ENCODE peak calls at places on chromosomes 7 and 10, in nine cellular contexts. Q, P, M, Z, J, R, T, U and E are unnamed samples.

GRCh38 chr10:77428776-77429395 is 208.7 kb downstream of the KCNMA1 start:
- DNase-seq in T (peak), Q (peak), Z (peak), J (peak), P (no peak), R (peak), U (peak), M (no peak), E (peak)

GRCh38 chr10:129912161-129912917 is 51.7 kb downstream of the EBF3 start:
- DNase-seq in M (no peak), Z (no peak), P (no peak), T (no peak), R (peak), Q (no peak), U (no peak), J (no peak), E (no peak)

GRCh38 chr10:28359334-28359733 is 56.5 kb upstream of the MPP7 start:
- DNase-seq in J (no peak), R (no peak), T (no peak), Q (no peak), M (no peak), P (no peak), Z (no peak), U (no peak), E (no peak)

GRCh38 chr7:108135446-108136190 is 5.5 kb upstream of the LAMB4 start:
- DNase-seq in M (peak), U (peak), Q (no peak), T (no peak), R (no peak), P (no peak), J (no peak), Z (no peak), E (no peak)

GRCh38 chr7:55517191-55517633 is 55.1 kb downstream of the VOPP1 start:
- DNase-seq in M (no peak), Z (no peak), U (no peak), R (no peak), T (no peak), Q (no peak), J (no peak), P (no peak), E (no peak)

GRCh38 chr10:133590970-133591359 is 25.6 kb upstream of the SYCE1 start:
- DNase-seq in Q (no peak), R (no peak), U (no peak), T (no peak), M (no peak), P (no peak), Z (no peak), J (no peak), E (no peak)

GRCh38 chr10:50576245-50576815 is 47.4 kb downstream of the SGMS1 start:
- DNase-seq in Q (no peak), M (no peak), Z (no peak), J (no peak), R (peak), U (no peak), T (no peak), P (no peak), E (no peak)

GRCh38 chr10:79038841-79039201 is 29.9 kb upstream of the ZMIZ1 start:
- DNase-seq in J (no peak), U (peak), Q (no peak), P (no peak), T (no peak), Z (peak), M (no peak), R (peak), E (no peak)

GRCh38 chr7:159139202-159139601 is 5.5 kb downstream of the VIPR2 start:
- DNase-seq in M (no peak), R (no peak), Z (peak), P (no peak), Q (no peak), T (no peak), J (no peak), U (no peak), E (no peak)

GRCh38 chr10:72156223-72156622 is 59.6 kb upstream of the ANAPC16 start:
- DNase-seq in Z (no peak), T (no peak), R (no peak), Q (no peak), P (no peak), M (no peak), J (no peak), U (no peak), E (no peak)
- TF ChIP-seq CTCF in Z (no peak), T (no peak), R (no peak), Q (no peak), P (no peak), M (no peak), J (no peak), U (no peak), E (no peak)

GRCh38 chr7:130959743-130960207 is 225.8 kb upstream of the KLF14 start:
- DNase-seq in P (no peak), J (no peak), Z (no peak), Q (no peak), R (peak), U (no peak), T (no peak), M (peak), E (peak)
- TF ChIP-seq CTCF in P (no peak), J (peak), Z (no peak), Q (peak), R (peak), U (no peak), T (no peak), M (peak), E (peak)

GRCh38 chr10:47310090-47310505 is 10.1 kb downstream of the GDF10 start:
- DNase-seq in P (no peak), Z (no peak), Q (no peak), J (no peak), T (no peak), U (no peak), R (no peak), M (no peak), E (no peak)

GRCh38 chr10:47307381-47307780 is 7.4 kb downstream of the GDF10 start:
- DNase-seq in Z (no peak), M (no peak), T (no peak), J (no peak), Q (no peak), R (no peak), U (no peak), P (no peak), E (no peak)

GRCh38 chr10:47308775-47309174 is 8.8 kb downstream of the GDF10 start:
- DNase-seq in T (no peak), P (no peak), U (no peak), M (no peak), Z (no peak), J (no peak), Q (no peak), R (no peak), E (no peak)

GRCh38 chr10:47311193-47311899 is 10.9 kb upstream of the GDF2 start:
- DNase-seq in Q (no peak), M (no peak), U (no peak), Z (peak), J (no peak), R (peak), P (no peak), T (peak), E (no peak)

GRCh38 chr10:47309403-47310089 is 9.5 kb downstream of the GDF10 start:
- DNase-seq in R (no peak), Q (no peak), J (no peak), P (no peak), Z (no peak), U (no peak), M (no peak), T (no peak), E (no peak)
- TF ChIP-seq CTCF in R (peak), Q (peak), J (peak), P (no peak), Z (no peak), U (peak), M (peak), T (no peak), E (peak)

GRCh38 chr10:118542789-118543188 is 52.7 kb downstream of the PRLHR start:
- DNase-seq in Z (no peak), T (no peak), J (no peak), M (no peak), U (no peak), Q (no peak), P (no peak), R (no peak), E (no peak)

GRCh38 chr10:118545381-118545780 is 50.1 kb downstream of the PRLHR start:
- DNase-seq in Z (no peak), Q (no peak), U (no peak), P (no peak), M (no peak), J (no peak), R (no peak), T (no peak), E (no peak)

GRCh38 chr10:118544401-118544948 is 51.0 kb downstream of the PRLHR start:
- DNase-seq in Z (no peak), T (no peak), M (no peak), U (no peak), J (no peak), P (no peak), Q (no peak), R (no peak), E (no peak)

GRCh38 chr10:118542205-118542604 is 53.2 kb downstream of the PRLHR start:
- DNase-seq in T (no peak), Z (no peak), Q (no peak), R (no peak), P (no peak), M (no peak), U (no peak), J (no peak), E (no peak)

DNA sequence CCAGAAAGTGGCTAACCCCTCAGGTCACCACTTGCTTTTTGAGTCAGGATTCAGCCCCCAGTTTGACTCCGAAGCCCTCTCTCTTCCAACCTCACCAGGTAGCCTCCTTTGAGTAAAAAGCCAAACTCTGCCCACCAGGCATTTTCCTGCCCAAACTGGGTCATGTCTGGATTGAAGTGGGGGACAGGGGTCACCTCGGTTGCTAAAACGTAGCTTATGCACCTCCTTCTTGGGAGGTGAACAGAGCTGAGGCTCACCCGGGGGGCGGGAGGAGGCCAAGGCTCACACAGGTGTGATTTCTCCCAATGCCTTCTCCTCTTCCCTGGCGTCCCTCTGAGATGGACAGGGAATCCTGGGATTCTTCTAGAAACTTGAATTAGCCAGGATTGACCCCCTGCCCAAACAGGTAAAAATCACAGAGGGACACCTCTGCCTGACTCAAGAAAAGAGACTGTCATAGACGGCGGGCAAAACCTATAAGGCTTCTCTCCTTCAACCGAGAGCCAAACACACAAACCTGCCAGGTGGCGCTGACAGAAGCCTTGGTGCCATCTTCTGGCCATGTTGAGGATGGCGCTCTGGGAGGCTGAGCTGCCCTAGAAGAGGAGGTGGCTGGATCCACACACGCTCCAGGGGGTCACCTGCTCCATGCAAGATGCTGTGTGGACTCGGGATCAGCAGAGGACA is 51.6 kb downstream of the PRLHR start:
- DNase-seq in R (peak), Q (peak), U (peak), T (peak), P (no peak), Z (no peak), M (peak), J (no peak), E (no peak)
- TF ChIP-seq CTCF in R (peak), Q (peak), U (peak), T (peak), P (peak), Z (peak), M (peak), J (peak), E (peak)

GRCh38 chr7:45153238-45153637 is 4.4 kb upstream of the RAMP3 start:
- DNase-seq in Q (no peak), J (no peak), P (no peak), T (no peak), Z (peak), M (peak), U (no peak), R (no peak), E (no peak)
- TF ChIP-seq CTCF in Q (no peak), J (peak), P (no peak), T (no peak), Z (no peak), M (peak), U (no peak), R (no peak), E (no peak)

GRCh38 chr7:32381024-32381601 is 109.1 kb downstream of the LSM5 start:
- DNase-seq in R (no peak), P (no peak), T (no peak), U (no peak), Q (no peak), J (no peak), Z (no peak), M (no peak), E (no peak)
- TF ChIP-seq CTCF in R (no peak), P (no peak), T (no peak), U (no peak), Q (peak), J (no peak), Z (no peak), M (no peak), E (no peak)

GRCh38 chr7:66671034-66671433 is 42.4 kb downstream of the KCTD7 start:
- DNase-seq in R (no peak), M (no peak), Q (no peak), U (no peak), Z (no peak), J (no peak), T (no peak), P (no peak), E (no peak)

GRCh38 chr7:66667023-66667728 is 38.5 kb downstream of the KCTD7 start:
- DNase-seq in T (no peak), U (no peak), R (no peak), Q (no peak), P (no peak), M (no peak), Z (no peak), J (no peak), E (no peak)

GRCh38 chr7:66668112-66668511 is 39.4 kb downstream of the KCTD7 start:
- DNase-seq in P (no peak), U (no peak), J (no peak), Q (no peak), Z (no peak), T (no peak), R (no peak), M (no peak), E (no peak)

GRCh38 chr7:66668677-66669076 is 40.0 kb downstream of the KCTD7 start:
- DNase-seq in P (no peak), Q (no peak), R (no peak), U (no peak), T (no peak), Z (no peak), J (no peak), M (no peak), E (no peak)

GRCh38 chr7:66669088-66669487 is 40.4 kb downstream of the KCTD7 start:
- DNase-seq in R (peak), P (no peak), T (no peak), J (no peak), U (no peak), Q (no peak), M (no peak), Z (no peak), E (no peak)
- TF ChIP-seq CTCF in R (no peak), P (no peak), T (no peak), J (no peak), U (no peak), Q (no peak), M (no peak), Z (no peak), E (no peak)